ENCODE peak calls at places on chromosomes 7 and 10, in seven cellular contexts. N, V, L, B, Q, A and M are unnamed samples.

GRCh38 chr10:49359349-49360231 is 36.3 kb downstream of the DRGX start:
- DNase-seq in N (no peak), V (no peak), L (peak; percentile 38), B (no peak), Q (peak; percentile 41), A (no peak), M (no peak)

GRCh38 chr10:98246911-98247820 is 20.8 kb downstream of the LOXL4 start:
- DNase-seq in N (peak; percentile 88), V (no peak), L (no peak), B (no peak), Q (no peak), A (no peak), M (no peak)

GRCh38 chr7:121187222-121187621 is 141.6 kb upstream of the WNT16 start:
- DNase-seq in N (no peak), V (no peak), L (no peak), B (no peak), Q (no peak), A (no peak), M (no peak)

GRCh38 chr10:101588879-101589278 is 758 bp downstream of the DPCD start:
- DNase-seq in N (peak; percentile 19), V (no peak), L (no peak), B (no peak), Q (no peak), A (no peak), M (no peak)

GRCh38 chr7:87398441-87398840 is 53.0 kb downstream of the CROT start:
- DNase-seq in N (no peak), V (no peak), L (no peak), B (no peak), Q (no peak), A (no peak), M (no peak)

GRCh38 chr10:77090381-77091356 is 546.9 kb downstream of the KCNMA1 start:
- DNase-seq in N (no peak), V (no peak), L (no peak), B (no peak), Q (no peak), A (no peak), M (no peak)

GRCh38 chr10:7891634-7892033 is 73.3 kb downstream of the TAF3 start:
- DNase-seq in N (no peak), V (no peak), L (no peak), B (no peak), Q (no peak), A (no peak), M (no peak)

GRCh38 chr10:44994752-44995530 is 5.8 kb upstream of the ZNF22 start:
- DNase-seq in N (no peak), V (no peak), L (no peak), B (no peak), Q (no peak), A (no peak), M (no peak)

GRCh38 chr7:121563177-121563576 is 167.1 kb upstream of the FAM3C start:
- DNase-seq in N (no peak), V (no peak), L (no peak), B (no peak), Q (no peak), A (no peak), M (no peak)

GRCh38 chr10:46543379-46544014 is 13.0 kb downstream of the GPRIN2 start:
- DNase-seq in N (peak; percentile 72), V (no peak), L (peak; percentile 12), B (peak; percentile 45), Q (no peak), A (no peak), M (no peak)

GRCh38 chr7:111148134-111148533 is 57.2 kb downstream of the LRRN3 start:
- DNase-seq in N (no peak), V (no peak), L (no peak), B (no peak), Q (no peak), A (no peak), M (no peak)

GRCh38 chr7:43215061-43215460 is 102.6 kb downstream of the HECW1 start:
- DNase-seq in N (no peak), V (no peak), L (no peak), B (no peak), Q (no peak), A (no peak), M (no peak)

GRCh38 chr7:38127216-38128207 is 50.5 kb upstream of the STARD3NL start:
- DNase-seq in N (no peak), V (no peak), L (no peak), B (no peak), Q (no peak), A (no peak), M (no peak)

GRCh38 chr7:148914208-148914777 is 30.2 kb upstream of the EZH2 start:
- DNase-seq in N (no peak), V (no peak), L (no peak), B (no peak), Q (no peak), A (no peak), M (no peak)

GRCh38 chr10:117449636-117450035 is 74.4 kb upstream of the PDZD8 start:
- DNase-seq in N (no peak), V (no peak), L (no peak), B (no peak), Q (no peak), A (no peak), M (no peak)

GRCh38 chr7:6228363-6228762 is 44.1 kb downstream of the CYTH3 start:
- DNase-seq in N (no peak), V (no peak), L (no peak), B (no peak), Q (peak; percentile 39), A (no peak), M (no peak)

GRCh38 chr7:116500071-116500853 is 724 bp downstream of the CAV2 start:
- DNase-seq in N (no peak), V (no peak), L (peak; percentile 37), B (peak; percentile 61), Q (peak; percentile 51), A (no peak), M (no peak)

GRCh38 chr7:116501425-116502167 is 2.1 kb downstream of the CAV2 start:
- DNase-seq in N (no peak), V (no peak), L (peak; percentile 30), B (no peak), Q (peak; percentile 58), A (no peak), M (no peak)

GRCh38 chr7:116497708-116498107 is 1.8 kb upstream of the CAV2 start:
- DNase-seq in N (no peak), V (no peak), L (no peak), B (no peak), Q (no peak), A (no peak), M (no peak)

GRCh38 chr7:116496653-116497052 is 2.9 kb upstream of the CAV2 start:
- DNase-seq in N (no peak), V (no peak), L (no peak), B (no peak), Q (no peak), A (no peak), M (no peak)

DNA sequence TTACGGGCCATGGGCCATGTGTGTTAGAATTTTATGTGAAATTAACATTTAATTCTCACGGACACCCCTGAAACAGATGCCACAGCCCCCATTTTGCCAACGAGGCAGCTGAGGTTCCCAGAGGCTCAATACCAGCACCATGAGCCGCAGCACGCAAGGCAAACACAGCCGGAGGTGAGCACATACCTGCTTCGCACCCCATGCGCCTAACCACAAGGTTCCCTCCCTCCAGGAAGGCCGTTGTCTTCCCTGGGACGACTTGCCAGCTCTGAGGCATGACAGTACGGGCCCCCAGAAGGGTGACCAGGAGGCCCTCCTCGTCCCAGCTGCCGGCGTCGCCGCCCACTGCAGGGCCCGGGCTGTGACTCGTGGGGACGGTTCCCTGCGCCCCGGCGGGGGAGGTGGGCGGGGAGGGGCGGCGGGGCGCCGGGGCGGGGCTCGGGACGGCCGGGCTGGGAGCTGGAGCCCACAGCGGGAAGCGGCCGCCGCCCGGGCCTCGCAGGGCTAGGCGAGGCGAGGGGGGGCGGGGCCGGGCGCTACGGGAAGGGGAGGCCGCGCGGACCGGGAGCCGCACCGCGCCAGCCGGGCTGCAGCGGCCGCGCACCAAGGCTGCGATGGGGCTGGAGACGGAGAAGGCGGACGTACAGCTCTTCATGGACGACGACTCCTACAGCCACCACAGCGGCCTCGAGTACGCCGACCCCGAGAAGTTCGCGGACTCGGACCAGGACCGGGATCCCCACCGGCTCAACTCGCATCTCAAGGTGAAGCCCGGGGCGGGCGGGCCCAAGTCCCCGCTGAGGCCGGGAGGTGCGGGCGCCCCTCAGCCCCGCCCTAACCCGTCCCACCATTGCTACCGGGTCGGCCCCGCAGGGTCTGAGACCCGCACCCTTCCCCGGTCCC is at the start of gene CAV2:
- DNase-seq in N (peak; percentile 87), V (no peak), L (peak; percentile 83), B (peak; percentile 82), Q (peak; percentile 87), A (no peak), M (no peak)
- H3K27ac ChIP-seq in N (peak within 1 kb of the TSS; percentile 56), V (peak within 1 kb of the TSS; percentile 71), L (peak within 1 kb of the TSS; percentile 99), B (peak within 1 kb of the TSS; percentile 95), Q (peak within 1 kb of the TSS; percentile 95), A (no peak within 1 kb of the TSS), M (peak within 1 kb of the TSS; percentile 14)

DNA sequence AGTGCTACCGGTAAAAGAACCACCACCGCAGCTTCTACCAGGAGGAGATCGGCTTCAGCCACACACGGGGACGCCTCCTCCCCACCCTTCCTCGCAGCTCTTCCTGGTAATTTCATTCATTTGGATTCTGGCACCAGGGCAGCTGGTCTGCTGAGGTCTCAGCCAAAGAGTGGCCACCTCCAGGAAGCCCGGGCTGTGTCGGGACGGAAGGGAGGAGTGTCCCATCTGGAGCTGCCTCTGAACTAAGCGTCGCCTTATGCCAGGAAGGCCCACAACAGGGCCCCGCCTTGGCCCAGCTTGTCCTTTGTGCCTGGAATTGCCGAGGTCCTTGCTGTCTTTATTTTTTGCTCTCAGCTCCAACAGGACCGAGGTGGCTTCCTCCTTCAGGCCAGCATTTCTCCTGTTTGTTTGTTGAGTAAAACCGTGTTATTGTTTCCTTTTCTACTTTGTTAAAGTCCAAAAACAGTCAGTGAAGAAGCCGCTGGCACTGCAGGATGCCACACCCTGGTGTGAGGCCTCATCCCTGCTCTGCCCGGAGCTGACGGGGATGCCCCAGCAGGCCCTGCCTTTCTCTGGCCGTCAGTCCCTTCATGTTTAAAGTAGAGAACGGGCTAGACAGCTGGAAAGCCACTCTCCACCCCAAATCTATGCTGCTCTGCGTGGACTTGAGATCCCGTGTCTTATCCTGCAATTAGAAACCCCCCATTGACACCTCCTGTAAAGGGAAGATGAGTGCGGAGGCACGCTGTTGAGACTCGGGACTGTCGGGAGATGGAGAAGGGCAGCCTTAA is 24.5 kb upstream of the TTYH3 start:
- DNase-seq in N (peak; percentile 89), V (no peak), L (peak; percentile 83), B (no peak), Q (peak; percentile 83), A (no peak), M (no peak)
- H3K27ac ChIP-seq in N (peak overlapping the region; percentile 70), V (no peak overlapping the region), L (peak overlapping the region; percentile 85), B (peak overlapping the region; percentile 82), Q (peak overlapping the region; percentile 91), A (no peak overlapping the region), M (no peak overlapping the region)

DNA sequence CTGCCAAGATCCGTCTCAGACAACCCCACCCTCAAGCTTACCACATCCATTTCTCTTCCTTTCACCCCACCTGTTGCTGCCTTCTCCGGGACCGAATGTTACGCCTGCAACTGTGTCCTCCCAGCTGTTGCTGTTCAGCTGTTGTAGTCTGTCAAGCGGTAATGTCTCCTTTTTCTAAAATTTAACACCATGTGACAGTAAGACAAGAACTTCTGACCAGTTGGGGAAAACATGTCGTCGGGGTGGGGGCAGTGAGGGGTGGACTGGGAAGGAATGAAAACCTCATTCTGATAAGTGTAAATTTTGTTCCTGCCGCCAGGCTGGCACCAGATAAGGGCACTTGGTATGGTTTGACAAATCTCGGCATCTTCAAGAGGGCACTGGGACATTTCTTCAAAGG is 5.2 kb upstream of the CELF2 start:
- DNase-seq in N (no peak), V (no peak), L (no peak), B (peak; percentile 64), Q (no peak), A (no peak), M (no peak)
- H3K27ac ChIP-seq in N (no peak overlapping the region), V (no peak overlapping the region), L (peak overlapping the region; percentile 95), B (peak overlapping the region; percentile 76), Q (peak overlapping the region; percentile 65), A (no peak overlapping the region), M (peak overlapping the region; percentile 69)

GRCh38 chr10:6322805-6323204 is 120.1 kb downstream of the PFKFB3 start:
- DNase-seq in N (no peak), V (no peak), L (no peak), B (no peak), Q (no peak), A (no peak), M (no peak)
- H3K27ac ChIP-seq in N (no peak overlapping the region), V (no peak overlapping the region), L (no peak overlapping the region), B (no peak overlapping the region), Q (no peak overlapping the region), A (no peak overlapping the region), M (no peak overlapping the region)